ENCODE peak calls at places on chromosomes 11 and 22, in five cellular contexts. E, V, M, Q and H are unnamed samples.
A peak's percentile ranks its signal among the peaks of the same experiment; 100 is the strongest.

GRCh38 chr22:23542933-23543332 is 37.2 kb downstream of the IGLL1 start:
- DNase-seq in E (no peak), V (no peak), M (peak; percentile 56), Q (no peak), H (no peak)

GRCh38 chr22:22655452-22656108 is 11.2 kb downstream of the GGTLC2 start:
- DNase-seq in E (no peak), V (no peak), M (no peak), Q (no peak), H (no peak)

GRCh38 chr11:79220171-79220570 is 220.7 kb downstream of the TENM4 start:
- DNase-seq in E (no peak), V (no peak), M (no peak), Q (no peak), H (no peak)

GRCh38 chr11:124950606-124951330 is 3.2 kb upstream of the CCDC15 start:
- DNase-seq in E (no peak), V (peak; percentile 99), M (no peak), Q (no peak), H (no peak)

GRCh38 chr11:126102436-126102894 is 39.8 kb upstream of the CDON start:
- DNase-seq in E (no peak), V (no peak), M (peak; percentile 45), Q (no peak), H (peak; percentile 58)

GRCh38 chr11:92627615-92628201 is 341.7 kb upstream of the MTNR1B start:
- DNase-seq in E (no peak), V (no peak), M (no peak), Q (no peak), H (no peak)

GRCh38 chr11:68077617-68078592 is 39.1 kb downstream of the TCIRG1 start:
- DNase-seq in E (no peak), V (no peak), M (no peak), Q (no peak), H (no peak)

GRCh38 chr11:70495351-70496310 is 97.3 kb downstream of the CTTN start:
- DNase-seq in E (no peak), V (no peak), M (no peak), Q (no peak), H (no peak)

GRCh38 chr11:121426476-121427454 is 25.3 kb upstream of the SORL1 start:
- DNase-seq in E (peak; percentile 32), V (no peak), M (no peak), Q (peak; percentile 31), H (peak; percentile 70)

GRCh38 chr11:86811637-86812321 is 11.4 kb downstream of the PRSS23 start:
- DNase-seq in E (no peak), V (no peak), M (peak; percentile 74), Q (no peak), H (peak; percentile 68)

GRCh38 chr11:85590848-85591483 is 36.2 kb downstream of the DLG2 start:
- DNase-seq in E (no peak), V (peak; percentile 10), M (peak; percentile 26), Q (no peak), H (peak; percentile 41)

GRCh38 chr11:35600439-35600838 is 17.8 kb upstream of the FJX1 start:
- DNase-seq in E (no peak), V (no peak), M (no peak), Q (no peak), H (no peak)

GRCh38 chr11:69385832-69386415 is 92.0 kb downstream of the MYEOV start:
- DNase-seq in E (no peak), V (no peak), M (no peak), Q (no peak), H (no peak)

GRCh38 chr11:43359432-43359818 is 705 bp downstream of the TTC17 start:
- DNase-seq in E (no peak), V (no peak), M (peak; percentile 57), Q (no peak), H (peak; percentile 52)

GRCh38 chr11:87254582-87254981 is 216.8 kb downstream of the TMEM135 start:
- DNase-seq in E (no peak), V (no peak), M (no peak), Q (no peak), H (no peak)

GRCh38 chr22:42930810-42931420 is 73.8 kb upstream of the ARFGAP3 start:
- DNase-seq in E (no peak), V (no peak), M (no peak), Q (no peak), H (no peak)

GRCh38 chr11:75317446-75318122 is 33.9 kb downstream of the ARRB1 start:
- DNase-seq in E (no peak), V (no peak), M (no peak), Q (no peak), H (no peak)

GRCh38 chr22:47043835-47044721 is 281.6 kb downstream of the TBC1D22A start:
- DNase-seq in E (no peak), V (peak; percentile 72), M (peak; percentile 75), Q (no peak), H (peak; percentile 30)

GRCh38 chr22:44289429-44290171 is 23.2 kb downstream of the SHISAL1 start:
- DNase-seq in E (no peak), V (no peak), M (peak; percentile 81), Q (no peak), H (no peak)

GRCh38 chr22:24968066-24968561 is 15.6 kb downstream of the KIAA1671 start:
- DNase-seq in E (no peak), V (no peak), M (no peak), Q (no peak), H (no peak)

GRCh38 chr11:73321342-73322110 is 13.4 kb downstream of the ARHGEF17 start:
- DNase-seq in E (no peak), V (peak; percentile 23), M (peak; percentile 92), Q (no peak), H (no peak)

GRCh38 chr22:36360871-36361383 is 26.8 kb downstream of the MYH9 start:
- DNase-seq in E (no peak), V (no peak), M (peak; percentile 81), Q (no peak), H (peak; percentile 66)

GRCh38 chr11:97965849-97966646 is 1054.7 kb upstream of the CNTN5 start:
- DNase-seq in E (no peak), V (no peak), M (peak; percentile 93), Q (no peak), H (no peak)

GRCh38 chr11:59201376-59201775 is 11.4 kb downstream of the MPEG1 start:
- DNase-seq in E (no peak), V (no peak), M (no peak), Q (no peak), H (no peak)

GRCh38 chr11:120675171-120675570 is 163.6 kb downstream of the GRIK4 start:
- DNase-seq in E (no peak), V (no peak), M (peak; percentile 3), Q (no peak), H (peak; percentile 38)

GRCh38 chr11:16786131-16786530 is 47.7 kb downstream of the C11orf58 start:
- DNase-seq in E (no peak), V (no peak), M (no peak), Q (no peak), H (peak; percentile 39)

GRCh38 chr11:88051386-88051785 is 123.9 kb downstream of the RAB38 start:
- DNase-seq in E (no peak), V (no peak), M (peak; percentile 17), Q (no peak), H (no peak)

GRCh38 chr11:75260396-75260795 is 19.8 kb downstream of the TPBGL start:
- DNase-seq in E (no peak), V (no peak), M (no peak), Q (no peak), H (no peak)

GRCh38 chr11:103367650-103368049 is 258.4 kb downstream of the DYNC2H1 start:
- DNase-seq in E (no peak), V (no peak), M (no peak), Q (no peak), H (no peak)

GRCh38 chr22:47793304-47794101 is 1031.1 kb downstream of the TBC1D22A start:
- DNase-seq in E (no peak), V (no peak), M (no peak), Q (no peak), H (no peak)

GRCh38 chr11:17494019-17494418 is 17.4 kb upstream of the ABCC8 start:
- DNase-seq in E (no peak), V (no peak), M (no peak), Q (no peak), H (no peak)

GRCh38 chr22:42990131-42990838 is 24.7 kb downstream of the PACSIN2 start:
- DNase-seq in E (no peak), V (no peak), M (peak; percentile 86), Q (no peak), H (peak; percentile 72)

GRCh38 chr11:86931965-86932332 is 23.2 kb downstream of the FZD4 start:
- DNase-seq in E (no peak), V (no peak), M (peak; percentile 46), Q (no peak), H (no peak)